ENCODE peak calls at places on chromosomes 3 and 15, in six cellular contexts. I is HCT116, E is GM23248, C is MM.1S, Y is PC-3, J is hepatocyte. M is an unnamed sample.

GRCh38 chr15:40266828-40267304 is 16.0 kb downstream of the ANKRD63 start:
- DNase-seq in I (peak; percentile 71), E (peak; percentile 93), C (no peak), Y (peak; percentile 98), J (peak; percentile 76), M (no peak)

GRCh38 chr3:169122407-169122806 is 541.1 kb downstream of the MECOM start:
- DNase-seq in I (no peak), E (no peak), C (no peak), Y (no peak), J (no peak), M (no peak)

GRCh38 chr3:51619983-51620382 is 51.1 kb upstream of the TEX264 start:
- DNase-seq in I (no peak), E (no peak), C (no peak), Y (no peak), J (no peak), M (no peak)

GRCh38 chr3:194161181-194162045 is 25.5 kb downstream of the HES1 start:
- DNase-seq in I (no peak), E (no peak), C (no peak), Y (no peak), J (peak; percentile 72), M (no peak)

GRCh38 chr3:49930922-49931321 is 1.3 kb upstream of the MON1A start:
- DNase-seq in I (peak; percentile 53), E (no peak), C (peak; percentile 39), Y (peak; percentile 56), J (peak; percentile 75), M (peak; percentile 94)

GRCh38 chr3:108951802-108952474 is 1.7 kb downstream of the GUCA1C start:
- DNase-seq in I (no peak), E (no peak), C (no peak), Y (no peak), J (no peak), M (no peak)

GRCh38 chr3:14216257-14217048 is 37.8 kb downstream of the LSM3 start:
- DNase-seq in I (no peak), E (no peak), C (no peak), Y (no peak), J (no peak), M (peak; percentile 97)

GRCh38 chr15:44541282-44541958 is 4.5 kb downstream of the EIF3J start:
- DNase-seq in I (no peak), E (peak; percentile 84), C (no peak), Y (peak; percentile 66), J (peak; percentile 42), M (no peak)

GRCh38 chr15:39179980-39180379 is 400.9 kb upstream of the THBS1 start:
- DNase-seq in I (no peak), E (peak; percentile 32), C (no peak), Y (no peak), J (no peak), M (no peak)

GRCh38 chr3:67642734-67643133 is 11.7 kb downstream of the SUCLG2 start:
- DNase-seq in I (no peak), E (no peak), C (no peak), Y (no peak), J (no peak), M (no peak)

GRCh38 chr3:67637255-67637900 is 17.0 kb downstream of the SUCLG2 start:
- DNase-seq in I (no peak), E (no peak), C (no peak), Y (no peak), J (no peak), M (no peak)

GRCh38 chr3:67642190-67642589 is 12.2 kb downstream of the SUCLG2 start:
- DNase-seq in I (no peak), E (no peak), C (no peak), Y (no peak), J (no peak), M (no peak)

GRCh38 chr3:67641451-67641850 is 13.0 kb downstream of the SUCLG2 start:
- DNase-seq in I (no peak), E (no peak), C (no peak), Y (no peak), J (no peak), M (no peak)

DNA sequence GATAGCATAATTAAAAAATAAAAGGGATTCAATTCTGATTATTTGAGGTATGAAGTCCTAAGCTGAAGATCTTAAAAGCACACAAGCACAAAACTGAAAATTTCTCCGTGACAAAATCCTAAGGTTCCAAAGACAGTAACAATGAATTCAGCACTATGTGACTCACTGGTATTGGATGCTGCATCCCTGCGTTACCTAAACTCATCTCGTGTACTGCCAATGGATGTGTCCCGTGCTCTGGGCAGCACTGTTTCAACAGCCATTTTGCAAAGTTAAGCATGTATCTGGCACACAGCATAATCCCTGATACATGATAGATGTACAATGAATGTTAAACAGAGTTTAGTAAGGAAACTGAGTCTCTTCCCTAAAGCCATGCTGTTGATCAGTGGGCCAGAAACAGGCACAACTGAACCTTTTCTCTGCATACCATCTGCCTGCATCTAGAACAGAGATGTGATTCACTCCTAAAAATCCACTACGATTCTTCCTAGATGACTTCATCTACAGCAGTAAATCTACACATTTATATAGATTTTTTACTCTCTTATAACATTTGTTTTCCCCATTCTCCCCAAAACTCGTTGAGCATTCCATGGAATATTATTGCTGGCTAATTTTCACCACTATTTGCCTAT is 14.3 kb downstream of the SUCLG2 start:
- DNase-seq in I (no peak), E (peak; percentile 60), C (no peak), Y (no peak), J (no peak), M (no peak)
- H4K20me1 ChIP-seq in I (no peaks in the 10 kb centered on the region), E (no peaks in the 10 kb centered on the region), C (no peaks in the 10 kb centered on the region), Y (no peaks in the 10 kb centered on the region), J (no peaks in the 10 kb centered on the region), M (peaks cover 5% of the 10 kb centered on the region)

DNA sequence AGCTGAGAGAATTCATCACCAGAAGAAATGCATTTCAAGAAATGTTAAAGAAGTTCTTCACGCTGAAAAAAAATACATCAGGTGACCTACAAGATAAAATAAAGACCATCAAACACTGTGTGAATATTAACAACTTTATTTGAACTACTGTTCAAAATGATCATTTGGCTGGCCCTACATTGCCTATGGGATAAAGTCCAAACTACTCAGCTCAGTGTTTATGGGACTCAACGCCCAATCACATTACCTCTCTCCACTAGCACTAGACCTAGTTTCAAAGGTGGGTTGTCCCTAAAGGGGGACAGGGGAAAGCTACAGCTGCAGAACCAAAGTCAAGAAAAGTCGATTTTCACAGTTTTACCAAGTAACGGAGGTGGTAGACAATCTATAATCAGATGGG is 62.0 kb downstream of the DLG1 start:
- DNase-seq in I (no peak), E (no peak), C (no peak), Y (no peak), J (peak; percentile 29), M (no peak)
- TF ChIP-seq EZH2phosphoT487 in I (no peak), E (no peak), C (no peak), Y (no peak), J (no peak), M (no peak)

DNA sequence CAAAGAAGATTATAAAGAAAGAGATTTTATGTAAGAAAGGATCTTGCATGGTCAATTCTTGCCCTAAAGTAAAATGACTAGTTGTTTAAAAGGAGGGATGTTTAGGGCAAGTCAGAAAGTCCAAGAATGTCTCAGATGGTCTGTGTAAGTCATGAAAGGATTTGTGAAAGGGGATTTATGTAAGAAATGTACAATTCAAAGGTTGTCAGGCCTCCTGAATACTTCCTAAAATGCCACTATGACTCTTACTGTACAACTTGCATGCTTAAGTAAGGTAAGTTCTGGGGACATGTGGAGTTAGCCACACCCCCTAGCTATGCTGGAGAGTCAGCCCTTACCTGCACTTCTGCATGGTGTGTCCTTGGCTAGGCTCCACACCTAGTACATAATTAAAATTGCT is 328.9 kb upstream of the TGFBR2 start:
- DNase-seq in I (no peak), E (no peak), C (no peak), Y (no peak), J (no peak), M (no peak)
- H4K20me1 ChIP-seq in I (no peaks in the 10 kb centered on the region), E (no peaks in the 10 kb centered on the region), C (no peaks in the 10 kb centered on the region), Y (no peaks in the 10 kb centered on the region), J (no peaks in the 10 kb centered on the region), M (no peaks in the 10 kb centered on the region)

GRCh38 chr3:44013967-44014366 is 227.7 kb upstream of the TOPAZ1 start:
- DNase-seq in I (no peak), E (no peak), C (no peak), Y (no peak), J (no peak), M (no peak)
- TF ChIP-seq EZH2phosphoT487 in I (no peak), E (no peak), C (no peak), Y (no peak), J (no peak), M (no peak)

DNA sequence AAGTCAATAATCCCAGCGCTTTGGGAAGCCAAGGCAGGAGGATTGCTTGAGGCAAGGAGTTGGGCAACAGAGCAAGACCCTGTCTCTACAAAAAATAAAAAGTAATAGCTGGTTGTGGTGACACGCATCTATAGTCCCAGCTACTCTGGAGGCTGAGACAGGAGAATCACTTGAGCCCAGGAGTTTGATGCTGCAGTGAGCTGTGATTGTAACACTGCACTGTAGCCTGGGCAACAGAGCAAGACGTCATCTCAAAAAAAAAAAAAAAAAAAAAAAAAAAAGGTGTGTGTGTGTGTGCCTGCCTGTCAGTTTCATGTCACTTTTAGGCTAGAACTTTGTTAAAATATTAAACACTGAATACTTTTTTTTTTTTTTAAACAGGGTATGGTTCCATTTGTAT is 28.4 kb downstream of the DNAJC19 start:
- DNase-seq in I (no peak), E (peak; percentile 6), C (no peak), Y (no peak), J (no peak), M (no peak)
- H4K20me1 ChIP-seq in I (peaks cover 6% of the 10 kb centered on the region), E (peaks cover 2% of the 10 kb centered on the region), C (peaks cover 5% of the 10 kb centered on the region), Y (no peaks in the 10 kb centered on the region), J (no peaks in the 10 kb centered on the region), M (peaks cover 5% of the 10 kb centered on the region)

DNA sequence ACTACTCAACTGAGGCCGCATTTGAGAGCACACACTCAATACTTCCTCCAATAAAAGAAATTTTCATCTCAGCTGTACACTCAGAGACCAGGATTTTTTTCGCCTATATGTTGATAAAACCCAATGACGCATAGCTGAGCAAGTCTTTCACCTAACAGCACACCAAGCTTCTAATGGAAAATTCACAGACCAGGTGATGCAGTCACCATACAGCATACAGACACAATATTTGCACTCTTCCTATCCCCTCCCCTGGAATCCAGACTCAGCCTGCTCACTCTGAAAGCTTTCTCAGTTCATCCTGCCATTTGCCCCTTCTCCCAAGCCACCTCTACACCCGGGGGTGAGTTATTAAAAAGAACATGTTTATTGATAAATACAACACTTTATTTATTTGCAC is 1.7 kb downstream of the TBC1D5 start:
- DNase-seq in I (no peak), E (peak; percentile 60), C (peak; percentile 28), Y (peak; percentile 95), J (peak; percentile 68), M (no peak)
- TF ChIP-seq EZH2phosphoT487 in I (no peak), E (no peak), C (no peak), Y (no peak), J (no peak), M (no peak)

DNA sequence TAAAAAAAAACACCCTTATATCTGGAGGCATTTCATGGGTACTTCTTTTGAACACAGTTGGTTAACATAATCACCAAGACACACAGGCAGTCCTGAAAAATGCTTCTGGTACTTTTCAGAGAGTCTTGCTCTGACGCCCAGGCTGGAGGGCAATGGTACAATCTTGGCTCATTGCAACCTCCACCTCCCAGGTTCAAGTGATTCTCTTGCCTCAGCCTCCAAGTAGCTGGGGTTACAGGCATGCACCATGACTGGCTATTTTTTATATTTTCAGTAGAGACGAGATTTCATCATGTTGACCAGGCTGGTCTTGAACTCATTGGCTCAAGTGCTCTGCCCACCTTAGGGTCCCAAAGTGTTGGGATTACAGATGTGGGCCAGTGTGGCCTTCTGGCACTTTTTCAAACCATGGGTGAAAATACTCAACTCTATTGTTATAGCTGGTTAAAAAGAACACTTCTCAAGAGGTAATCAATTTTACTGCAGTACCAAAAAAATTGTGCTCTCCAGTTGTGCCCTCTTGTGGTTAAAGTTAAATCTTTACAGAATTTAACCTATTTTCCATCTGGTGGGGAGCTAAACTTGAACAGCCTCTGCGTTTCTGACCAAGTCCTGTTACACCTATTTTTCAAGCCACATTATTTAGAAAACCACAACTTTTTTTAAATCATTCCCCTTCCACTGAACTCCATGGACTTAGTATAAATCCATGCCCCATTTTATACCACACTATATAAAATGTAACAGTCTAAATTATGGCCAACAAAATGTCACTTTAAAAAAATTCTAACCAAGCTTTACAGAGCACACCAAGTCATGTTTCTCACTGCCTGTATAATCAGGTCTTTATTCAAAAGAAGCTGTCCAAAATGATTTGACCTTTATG is 1.2 kb upstream of the SNAPC5 start:
- DNase-seq in I (no peak), E (peak; percentile 64), C (peak; percentile 53), Y (peak; percentile 50), J (peak; percentile 24), M (peak; percentile 57)
- H4K20me1 ChIP-seq in I (peaks cover 44% of the 10 kb centered on the region), E (peaks cover 11% of the 10 kb centered on the region), C (peaks cover 16% of the 10 kb centered on the region), Y (peaks cover 42% of the 10 kb centered on the region), J (peaks cover 25% of the 10 kb centered on the region), M (peaks cover 31% of the 10 kb centered on the region)